ENCODE peak calls at places on chromosomes 7 and 10, in six cellular contexts. R is AG09309, O is ovary, G is mucosa of descending colon, L is A673, C is BJ. J is an unnamed sample.
A peak's percentile ranks its signal among the peaks of the same experiment; 100 is the strongest.

GRCh38 chr10:116210588-116211346 is 62.2 kb downstream of the GFRA1 start:
- DNase-seq in R (no peak), O (no peak), G (no peak), L (no peak), C (no peak), J (no peak)

GRCh38 chr10:103659674-103660363 is 166.3 kb downstream of the NEURL1 start:
- DNase-seq in R (peak; percentile 79), O (peak; percentile 71), G (peak; percentile 56), L (peak; percentile 74), C (peak; percentile 61), J (peak; percentile 37)

GRCh38 chr10:82319558-82319957 is 444.6 kb downstream of the NRG3 start:
- DNase-seq in R (no peak), O (no peak), G (no peak), L (no peak), C (no peak), J (no peak)

GRCh38 chr10:95305606-95306385 is 15.0 kb upstream of the PDLIM1 start:
- DNase-seq in R (no peak), O (no peak), G (no peak), L (no peak), C (no peak), J (no peak)

GRCh38 chr7:39509912-39510311 is 56.3 kb upstream of the YAE1 start:
- DNase-seq in R (no peak), O (no peak), G (no peak), L (no peak), C (no peak), J (no peak)

GRCh38 chr7:44415047-44415446 is 75.4 kb downstream of the NUDCD3 start:
- DNase-seq in R (no peak), O (no peak), G (no peak), L (no peak), C (no peak), J (no peak)

GRCh38 chr7:129367700-129368388 is 66.4 kb upstream of the STRIP2 start:
- DNase-seq in R (peak; percentile 29), O (peak; percentile 78), G (peak; percentile 84), L (peak; percentile 93), C (no peak), J (peak; percentile 90)

GRCh38 chr10:86163522-86164215 is 202.9 kb downstream of the GRID1 start:
- DNase-seq in R (no peak), O (no peak), G (peak; percentile 35), L (no peak), C (no peak), J (no peak)

GRCh38 chr10:6202098-6202683 is 541 bp upstream of the PFKFB3 start:
- DNase-seq in R (no peak), O (no peak), G (no peak), L (no peak), C (no peak), J (no peak)

GRCh38 chr7:44094796-44095592 is 9.2 kb upstream of the AEBP1 start:
- DNase-seq in R (no peak), O (no peak), G (no peak), L (no peak), C (no peak), J (no peak)

GRCh38 chr7:21154592-21154991 is 273.3 kb upstream of the SP4 start:
- DNase-seq in R (no peak), O (no peak), G (no peak), L (no peak), C (no peak), J (no peak)

GRCh38 chr10:72186633-72187330 is 29.0 kb upstream of the ANAPC16 start:
- DNase-seq in R (no peak), O (no peak), G (no peak), L (peak; percentile 94), C (no peak), J (no peak)

DNA sequence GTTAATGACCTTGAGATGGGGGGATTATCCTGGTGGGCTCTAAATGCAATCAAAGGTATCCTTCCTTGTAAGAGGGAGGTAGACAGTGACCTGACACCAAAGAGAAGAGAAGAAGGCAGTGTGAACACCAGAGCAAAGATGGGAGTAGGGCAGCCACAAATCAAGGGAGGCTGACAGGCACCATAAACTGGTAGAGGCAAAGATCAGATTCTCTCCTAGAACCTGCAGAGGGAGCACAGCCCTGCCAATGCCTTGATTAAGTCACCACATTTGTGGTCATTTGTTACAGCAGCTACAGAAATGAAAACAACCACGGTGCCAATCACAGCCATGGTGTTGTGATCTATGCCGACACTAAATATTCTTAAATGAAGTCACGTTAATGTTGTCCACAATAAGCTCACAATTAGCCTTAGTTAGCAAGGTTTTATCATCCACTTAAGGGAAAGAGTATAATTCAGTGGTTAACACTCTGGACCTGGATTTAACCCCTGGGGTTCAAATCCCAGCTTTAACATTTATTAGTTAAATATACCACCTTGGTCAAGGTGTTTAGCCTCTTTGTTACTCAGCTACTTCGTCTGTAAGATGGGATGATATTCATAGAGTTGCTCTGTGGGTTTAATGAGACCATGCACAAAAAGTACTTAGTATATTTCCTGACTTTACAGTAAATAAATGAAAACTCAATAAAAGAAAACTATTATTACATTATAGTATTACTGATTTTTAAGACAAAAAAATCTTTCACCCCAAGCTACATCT is 70.8 kb downstream of the SGMS1 start:
- DNase-seq in R (no peak), O (no peak), G (no peak), L (peak; percentile 40), C (no peak), J (peak; percentile 48)
- TF ChIP-seq CTCF in R (peak; percentile 52), O (no peak), G (no peak), L (peak; percentile 28), C (peak; percentile 45), J (no peak)

GRCh38 chr7:105835441-105835840 is 41.0 kb downstream of the ATXN7L1 start:
- DNase-seq in R (no peak), O (no peak), G (no peak), L (no peak), C (no peak), J (no peak)

GRCh38 chr7:105838273-105839141 is 37.9 kb downstream of the ATXN7L1 start:
- DNase-seq in R (no peak), O (peak; percentile 42), G (peak; percentile 73), L (no peak), C (no peak), J (no peak)

GRCh38 chr7:105840981-105841749 is 35.2 kb downstream of the ATXN7L1 start:
- DNase-seq in R (no peak), O (no peak), G (no peak), L (no peak), C (no peak), J (no peak)

GRCh38 chr7:105839271-105839670 is 37.1 kb downstream of the ATXN7L1 start:
- DNase-seq in R (no peak), O (no peak), G (no peak), L (no peak), C (no peak), J (no peak)

DNA sequence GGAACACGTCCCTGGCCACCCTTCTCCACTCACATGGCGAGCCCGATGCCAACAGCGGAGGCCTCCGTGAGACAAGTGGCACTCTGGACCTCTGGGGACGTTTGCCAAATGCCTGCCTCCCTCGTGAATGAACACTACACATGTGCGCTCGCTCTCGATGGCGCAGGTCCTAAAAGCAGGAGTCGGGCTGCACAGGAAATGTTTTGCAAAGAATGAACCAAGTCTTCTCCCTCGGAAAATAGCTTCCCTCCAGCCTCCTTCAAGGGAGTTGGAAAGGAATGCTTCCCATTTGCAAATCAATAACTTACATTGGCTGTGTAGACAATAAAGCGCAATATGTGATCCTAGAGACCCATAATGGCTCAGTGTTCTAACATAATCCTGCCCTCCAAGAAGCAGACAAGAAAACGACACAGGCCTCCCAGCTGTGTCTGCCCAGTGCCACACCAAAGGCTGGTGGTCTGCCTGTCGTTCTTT is 38.6 kb downstream of the ATXN7L1 start:
- DNase-seq in R (no peak), O (no peak), G (no peak), L (no peak), C (no peak), J (no peak)
- H3K4me3 ChIP-seq in R (no peak overlapping the region), O (no peak overlapping the region), G (no peak overlapping the region), L (no peak overlapping the region), C (no peak overlapping the region), J (no peak overlapping the region)

DNA sequence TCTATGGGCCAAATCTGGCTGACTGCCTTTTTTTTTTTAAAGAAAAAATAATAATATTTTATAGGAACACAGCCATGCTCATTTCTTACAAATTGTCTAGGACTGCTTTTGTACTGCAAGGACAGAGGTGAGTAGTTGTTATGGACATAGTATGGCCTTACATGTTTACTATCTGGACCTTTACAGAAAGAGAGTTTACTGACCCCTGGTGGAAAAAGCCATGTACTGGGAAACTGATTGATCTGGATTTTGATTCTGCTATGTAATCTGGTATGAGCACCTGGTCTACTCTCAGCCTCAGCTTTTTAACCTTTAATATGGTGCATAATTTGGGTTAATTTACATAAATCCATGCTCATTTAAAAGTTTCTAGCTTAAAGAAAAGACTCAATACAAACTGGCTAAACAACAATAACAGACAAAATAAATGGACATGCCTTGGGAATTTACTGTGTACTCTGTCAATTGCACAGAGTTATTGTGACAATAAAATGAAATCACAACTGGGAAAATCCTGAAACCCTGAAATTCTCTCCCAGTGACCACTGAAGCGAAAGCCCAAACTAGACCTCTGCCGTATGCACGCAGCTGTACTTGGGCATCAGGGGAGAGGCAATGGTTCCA is 260.7 kb downstream of the BMPER start:
- DNase-seq in R (no peak), O (no peak), G (no peak), L (peak; percentile 54), C (no peak), J (peak; percentile 7)
- TF ChIP-seq CTCF in R (peak; percentile 70), O (peak; percentile 25), G (no peak), L (peak; percentile 69), C (peak; percentile 72), J (peak; percentile 23)

GRCh38 chr10:111151595-111151994 is 74.8 kb downstream of the ADRA2A start:
- DNase-seq in R (no peak), O (no peak), G (no peak), L (no peak), C (no peak), J (no peak)
- H3K4me3 ChIP-seq in R (no peak overlapping the region), O (no peak overlapping the region), G (no peak overlapping the region), L (no peak overlapping the region), C (no peak overlapping the region), J (no peak overlapping the region)

GRCh38 chr7:135825406-135825805 is 76.8 kb upstream of the FAM180A start:
- DNase-seq in R (no peak), O (no peak), G (no peak), L (peak; percentile 45), C (no peak), J (no peak)
- TF ChIP-seq CTCF in R (no peak), O (no peak), G (no peak), L (peak; percentile 41), C (no peak), J (peak; percentile 1)

J was measured in GM12865.